ENCODE peak calls at places on chromosomes 13 and 19, in ten cellular contexts. One of them, this sample, is unnamed.

GRCh38 chr19:3365447-3366103 is 808 bp upstream of the NFIC start:
- DNase-seq in cardiac muscle cell: no peak
- DNase-seq in neural crest cell: no peak
- DNase-seq in CD8-positive, alpha-beta T cell: no peak
- DNase-seq in activated CD8-positive, alpha-beta T cell treated with anti-CD3 and anti-CD28 coated beads for 36 hours: peak
- DNase-seq in Peyer's patch: no peak
- DNase-seq in gastrocnemius medialis: peak
- DNase-seq in fibroblast of the aortic adventitia: peak
- DNase-seq in upper lobe of right lung: peak
- DNase-seq in B cell: no peak
- DNase-seq in this sample: no peak

GRCh38 chr19:29645911-29646310 is 19.4 kb upstream of the PLEKHF1 start:
- DNase-seq in fibroblast of the aortic adventitia: peak
- DNase-seq in Peyer's patch: no peak
- DNase-seq in gastrocnemius medialis: peak
- DNase-seq in CD8-positive, alpha-beta T cell: no peak
- DNase-seq in cardiac muscle cell: no peak
- DNase-seq in activated CD8-positive, alpha-beta T cell treated with anti-CD3 and anti-CD28 coated beads for 36 hours: no peak
- DNase-seq in upper lobe of right lung: peak
- DNase-seq in neural crest cell: no peak
- DNase-seq in B cell: no peak
- DNase-seq in this sample: no peak

GRCh38 chr13:32530841-32531253 is 7.7 kb downstream of the N4BP2L2 start:
- DNase-seq in fibroblast of the aortic adventitia: peak
- DNase-seq in cardiac muscle cell: no peak
- DNase-seq in Peyer's patch: no peak
- DNase-seq in activated CD8-positive, alpha-beta T cell treated with anti-CD3 and anti-CD28 coated beads for 36 hours: no peak
- DNase-seq in gastrocnemius medialis: peak
- DNase-seq in upper lobe of right lung: no peak
- DNase-seq in B cell: peak
- DNase-seq in neural crest cell: no peak
- DNase-seq in CD8-positive, alpha-beta T cell: no peak
- DNase-seq in this sample: no peak

GRCh38 chr13:36736119-36736726 is 62.4 kb downstream of the SERTM1 start:
- DNase-seq in B cell: peak
- DNase-seq in cardiac muscle cell: peak
- DNase-seq in Peyer's patch: no peak
- DNase-seq in fibroblast of the aortic adventitia: peak
- DNase-seq in CD8-positive, alpha-beta T cell: no peak
- DNase-seq in upper lobe of right lung: no peak
- DNase-seq in activated CD8-positive, alpha-beta T cell treated with anti-CD3 and anti-CD28 coated beads for 36 hours: peak
- DNase-seq in neural crest cell: peak
- DNase-seq in gastrocnemius medialis: no peak
- DNase-seq in this sample: peak

GRCh38 chr19:43501661-43502418 is 2.7 kb downstream of the PHLDB3 start:
- DNase-seq in neural crest cell: no peak
- DNase-seq in B cell: no peak
- DNase-seq in cardiac muscle cell: no peak
- DNase-seq in upper lobe of right lung: no peak
- DNase-seq in CD8-positive, alpha-beta T cell: no peak
- DNase-seq in fibroblast of the aortic adventitia: no peak
- DNase-seq in activated CD8-positive, alpha-beta T cell treated with anti-CD3 and anti-CD28 coated beads for 36 hours: no peak
- DNase-seq in gastrocnemius medialis: no peak
- DNase-seq in Peyer's patch: no peak
- DNase-seq in this sample: peak

GRCh38 chr13:35978607-35979316 is 152.4 kb downstream of the DCLK1 start:
- DNase-seq in neural crest cell: peak
- DNase-seq in activated CD8-positive, alpha-beta T cell treated with anti-CD3 and anti-CD28 coated beads for 36 hours: peak
- DNase-seq in fibroblast of the aortic adventitia: peak
- DNase-seq in CD8-positive, alpha-beta T cell: no peak
- DNase-seq in upper lobe of right lung: no peak
- DNase-seq in B cell: peak
- DNase-seq in gastrocnemius medialis: no peak
- DNase-seq in Peyer's patch: no peak
- DNase-seq in cardiac muscle cell: peak
- DNase-seq in this sample: no peak

GRCh38 chr13:29908411-29908810 is 58.0 kb upstream of the UBL3 start:
- DNase-seq in cardiac muscle cell: no peak
- DNase-seq in upper lobe of right lung: no peak
- DNase-seq in gastrocnemius medialis: peak
- DNase-seq in fibroblast of the aortic adventitia: peak
- DNase-seq in B cell: no peak
- DNase-seq in Peyer's patch: no peak
- DNase-seq in CD8-positive, alpha-beta T cell: no peak
- DNase-seq in neural crest cell: no peak
- DNase-seq in activated CD8-positive, alpha-beta T cell treated with anti-CD3 and anti-CD28 coated beads for 36 hours: no peak
- DNase-seq in this sample: no peak

GRCh38 chr13:73228546-73228945 is 169.7 kb downstream of the KLF5 start:
- DNase-seq in neural crest cell: no peak
- DNase-seq in Peyer's patch: no peak
- DNase-seq in gastrocnemius medialis: no peak
- DNase-seq in activated CD8-positive, alpha-beta T cell treated with anti-CD3 and anti-CD28 coated beads for 36 hours: peak
- DNase-seq in fibroblast of the aortic adventitia: peak
- DNase-seq in cardiac muscle cell: no peak
- DNase-seq in B cell: no peak
- DNase-seq in CD8-positive, alpha-beta T cell: no peak
- DNase-seq in upper lobe of right lung: no peak
- DNase-seq in this sample: no peak

GRCh38 chr19:29277107-29277506 is 64.2 kb upstream of the UQCRFS1 start:
- DNase-seq in B cell: peak
- DNase-seq in CD8-positive, alpha-beta T cell: peak
- DNase-seq in gastrocnemius medialis: no peak
- DNase-seq in activated CD8-positive, alpha-beta T cell treated with anti-CD3 and anti-CD28 coated beads for 36 hours: peak
- DNase-seq in cardiac muscle cell: peak
- DNase-seq in upper lobe of right lung: peak
- DNase-seq in neural crest cell: no peak
- DNase-seq in fibroblast of the aortic adventitia: peak
- DNase-seq in Peyer's patch: no peak
- DNase-seq in this sample: no peak

GRCh38 chr13:57630661-57631606 is 610 bp upstream of the PCDH17 start:
- DNase-seq in CD8-positive, alpha-beta T cell: no peak
- DNase-seq in upper lobe of right lung: peak
- DNase-seq in B cell: peak
- DNase-seq in gastrocnemius medialis: no peak
- DNase-seq in neural crest cell: peak
- DNase-seq in Peyer's patch: no peak
- DNase-seq in activated CD8-positive, alpha-beta T cell treated with anti-CD3 and anti-CD28 coated beads for 36 hours: peak
- DNase-seq in cardiac muscle cell: peak
- DNase-seq in fibroblast of the aortic adventitia: no peak
- DNase-seq in this sample: peak

GRCh38 chr13:45879666-45880065 is 28.1 kb upstream of the SIAH3 start:
- DNase-seq in gastrocnemius medialis: peak
- DNase-seq in B cell: no peak
- DNase-seq in fibroblast of the aortic adventitia: no peak
- DNase-seq in CD8-positive, alpha-beta T cell: no peak
- DNase-seq in activated CD8-positive, alpha-beta T cell treated with anti-CD3 and anti-CD28 coated beads for 36 hours: no peak
- DNase-seq in upper lobe of right lung: no peak
- DNase-seq in Peyer's patch: no peak
- DNase-seq in cardiac muscle cell: peak
- DNase-seq in neural crest cell: no peak
- DNase-seq in this sample: peak

GRCh38 chr19:49862411-49863253 is 4.7 kb downstream of the PNKP start:
- DNase-seq in upper lobe of right lung: peak
- DNase-seq in fibroblast of the aortic adventitia: no peak
- DNase-seq in neural crest cell: no peak
- DNase-seq in B cell: no peak
- DNase-seq in activated CD8-positive, alpha-beta T cell treated with anti-CD3 and anti-CD28 coated beads for 36 hours: no peak
- DNase-seq in gastrocnemius medialis: no peak
- DNase-seq in Peyer's patch: peak
- DNase-seq in cardiac muscle cell: peak
- DNase-seq in CD8-positive, alpha-beta T cell: no peak
- DNase-seq in this sample: peak
- TF ChIP-seq CTCF in upper lobe of right lung: no peak
- TF ChIP-seq CTCF in fibroblast of the aortic adventitia: peak
- TF ChIP-seq CTCF in neural crest cell: peak
- TF ChIP-seq CTCF in B cell: no peak
- TF ChIP-seq CTCF in activated CD8-positive, alpha-beta T cell treated with anti-CD3 and anti-CD28 coated beads for 36 hours: no peak
- TF ChIP-seq CTCF in gastrocnemius medialis: no peak
- TF ChIP-seq CTCF in Peyer's patch: no peak
- TF ChIP-seq CTCF in cardiac muscle cell: peak
- TF ChIP-seq CTCF in CD8-positive, alpha-beta T cell: no peak
- TF ChIP-seq CTCF in this sample: peak

GRCh38 chr19:2254052-2254872 is 2.0 kb downstream of the JSRP1 start:
- DNase-seq in B cell: no peak
- DNase-seq in gastrocnemius medialis: peak
- DNase-seq in upper lobe of right lung: no peak
- DNase-seq in CD8-positive, alpha-beta T cell: no peak
- DNase-seq in fibroblast of the aortic adventitia: no peak
- DNase-seq in cardiac muscle cell: peak
- DNase-seq in neural crest cell: peak
- DNase-seq in Peyer's patch: no peak
- DNase-seq in activated CD8-positive, alpha-beta T cell treated with anti-CD3 and anti-CD28 coated beads for 36 hours: no peak
- DNase-seq in this sample: peak
- TF ChIP-seq CTCF in B cell: no peak
- TF ChIP-seq CTCF in gastrocnemius medialis: peak
- TF ChIP-seq CTCF in upper lobe of right lung: peak
- TF ChIP-seq CTCF in CD8-positive, alpha-beta T cell: no peak
- TF ChIP-seq CTCF in fibroblast of the aortic adventitia: peak
- TF ChIP-seq CTCF in cardiac muscle cell: peak
- TF ChIP-seq CTCF in neural crest cell: peak
- TF ChIP-seq CTCF in Peyer's patch: no peak
- TF ChIP-seq CTCF in activated CD8-positive, alpha-beta T cell treated with anti-CD3 and anti-CD28 coated beads for 36 hours: no peak
- TF ChIP-seq CTCF in this sample: peak

GRCh38 chr19:1843646-1844394 is 4.5 kb downstream of the REXO1 start:
- DNase-seq in upper lobe of right lung: no peak
- DNase-seq in cardiac muscle cell: no peak
- DNase-seq in activated CD8-positive, alpha-beta T cell treated with anti-CD3 and anti-CD28 coated beads for 36 hours: no peak
- DNase-seq in B cell: no peak
- DNase-seq in gastrocnemius medialis: no peak
- DNase-seq in CD8-positive, alpha-beta T cell: no peak
- DNase-seq in fibroblast of the aortic adventitia: no peak
- DNase-seq in neural crest cell: no peak
- DNase-seq in Peyer's patch: no peak
- DNase-seq in this sample: peak
- TF ChIP-seq CTCF in upper lobe of right lung: peak
- TF ChIP-seq CTCF in cardiac muscle cell: no peak
- TF ChIP-seq CTCF in activated CD8-positive, alpha-beta T cell treated with anti-CD3 and anti-CD28 coated beads for 36 hours: no peak
- TF ChIP-seq CTCF in B cell: no peak
- TF ChIP-seq CTCF in gastrocnemius medialis: no peak
- TF ChIP-seq CTCF in CD8-positive, alpha-beta T cell: no peak
- TF ChIP-seq CTCF in fibroblast of the aortic adventitia: no peak
- TF ChIP-seq CTCF in neural crest cell: peak
- TF ChIP-seq CTCF in Peyer's patch: no peak
- TF ChIP-seq CTCF in this sample: peak

GRCh38 chr13:71018544-71018943 is 848.5 kb downstream of the DACH1 start:
- DNase-seq in cardiac muscle cell: no peak
- DNase-seq in CD8-positive, alpha-beta T cell: no peak
- DNase-seq in B cell: no peak
- DNase-seq in fibroblast of the aortic adventitia: no peak
- DNase-seq in Peyer's patch: no peak
- DNase-seq in neural crest cell: no peak
- DNase-seq in gastrocnemius medialis: no peak
- DNase-seq in upper lobe of right lung: no peak
- DNase-seq in activated CD8-positive, alpha-beta T cell treated with anti-CD3 and anti-CD28 coated beads for 36 hours: no peak
- DNase-seq in this sample: no peak
- TF ChIP-seq CTCF in cardiac muscle cell: no peak
- TF ChIP-seq CTCF in CD8-positive, alpha-beta T cell: no peak
- TF ChIP-seq CTCF in B cell: no peak
- TF ChIP-seq CTCF in fibroblast of the aortic adventitia: no peak
- TF ChIP-seq CTCF in Peyer's patch: no peak
- TF ChIP-seq CTCF in neural crest cell: no peak
- TF ChIP-seq CTCF in gastrocnemius medialis: no peak
- TF ChIP-seq CTCF in upper lobe of right lung: no peak
- TF ChIP-seq CTCF in activated CD8-positive, alpha-beta T cell treated with anti-CD3 and anti-CD28 coated beads for 36 hours: no peak
- TF ChIP-seq CTCF in this sample: no peak

GRCh38 chr19:18860302-18860700 is 28.5 kb downstream of the UPF1 start:
- DNase-seq in B cell: no peak
- DNase-seq in fibroblast of the aortic adventitia: no peak
- DNase-seq in upper lobe of right lung: no peak
- DNase-seq in cardiac muscle cell: no peak
- DNase-seq in neural crest cell: no peak
- DNase-seq in gastrocnemius medialis: no peak
- DNase-seq in activated CD8-positive, alpha-beta T cell treated with anti-CD3 and anti-CD28 coated beads for 36 hours: no peak
- DNase-seq in Peyer's patch: no peak
- DNase-seq in CD8-positive, alpha-beta T cell: no peak
- DNase-seq in this sample: no peak
- TF ChIP-seq CTCF in B cell: no peak
- TF ChIP-seq CTCF in fibroblast of the aortic adventitia: no peak
- TF ChIP-seq CTCF in upper lobe of right lung: no peak
- TF ChIP-seq CTCF in cardiac muscle cell: no peak
- TF ChIP-seq CTCF in neural crest cell: no peak
- TF ChIP-seq CTCF in gastrocnemius medialis: no peak
- TF ChIP-seq CTCF in activated CD8-positive, alpha-beta T cell treated with anti-CD3 and anti-CD28 coated beads for 36 hours: no peak
- TF ChIP-seq CTCF in Peyer's patch: no peak
- TF ChIP-seq CTCF in CD8-positive, alpha-beta T cell: no peak
- TF ChIP-seq CTCF in this sample: no peak

DNA sequence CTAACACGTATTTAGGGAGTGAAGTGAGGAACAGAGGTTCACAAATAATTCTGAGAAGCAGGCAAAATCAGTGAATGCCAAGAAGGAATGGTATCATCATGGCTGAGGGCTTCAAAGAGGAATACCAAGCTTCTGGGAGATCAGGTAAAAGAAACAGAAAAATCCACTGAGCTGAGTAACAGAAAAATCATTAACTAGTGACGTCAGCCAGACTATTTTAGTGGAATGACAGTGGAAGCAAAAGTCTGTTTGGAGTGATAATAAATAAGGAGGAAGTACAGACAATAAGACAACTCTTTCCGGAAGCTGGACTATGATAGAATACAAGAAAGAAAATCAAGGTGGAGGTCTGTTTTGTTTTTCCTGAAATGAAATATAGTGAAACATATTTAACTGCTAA is 83.5 kb downstream of the SACS start:
- DNase-seq in cardiac muscle cell: no peak
- DNase-seq in upper lobe of right lung: no peak
- DNase-seq in fibroblast of the aortic adventitia: no peak
- DNase-seq in B cell: no peak
- DNase-seq in neural crest cell: no peak
- DNase-seq in Peyer's patch: no peak
- DNase-seq in gastrocnemius medialis: no peak
- DNase-seq in CD8-positive, alpha-beta T cell: no peak
- DNase-seq in activated CD8-positive, alpha-beta T cell treated with anti-CD3 and anti-CD28 coated beads for 36 hours: no peak
- DNase-seq in this sample: no peak
- TF ChIP-seq CTCF in cardiac muscle cell: no peak
- TF ChIP-seq CTCF in upper lobe of right lung: no peak
- TF ChIP-seq CTCF in fibroblast of the aortic adventitia: no peak
- TF ChIP-seq CTCF in B cell: no peak
- TF ChIP-seq CTCF in neural crest cell: no peak
- TF ChIP-seq CTCF in Peyer's patch: no peak
- TF ChIP-seq CTCF in gastrocnemius medialis: no peak
- TF ChIP-seq CTCF in CD8-positive, alpha-beta T cell: no peak
- TF ChIP-seq CTCF in activated CD8-positive, alpha-beta T cell treated with anti-CD3 and anti-CD28 coated beads for 36 hours: no peak
- TF ChIP-seq CTCF in this sample: no peak